ENCODE peak calls at places on chromosome 11, in seven cellular contexts. Q is stimulated activated CD4-positive, alpha-beta T cell treated with anti-CD3 and anti-CD28 coated beads, Interleukin-4, amount 100 ng/mL, for 48 hours; O is osteocyte; W is tibial artery; H is lung microvascular endothelial cell; Z is frontal cortex; P is HT-29. K is an unnamed sample.

GRCh38 chr11:63841554-63841953 is 2.6 kb downstream of the MARK2 start:
- DNase-seq in Q (no peak), Z (no peak), W (no peak), O (no peak), P (peak), H (peak), K (no peak)

GRCh38 chr11:21811572-21811971 is 381.3 kb upstream of the ANO5 start:
- DNase-seq in W (no peak), P (peak), Q (no peak), O (no peak), Z (no peak), H (no peak), K (no peak)

GRCh38 chr11:131246589-131247164 is 123.7 kb upstream of the NTM start:
- DNase-seq in Q (peak), H (no peak), Z (no peak), O (no peak), W (no peak), P (peak), K (no peak)

GRCh38 chr11:26827567-26828037 is 105.7 kb upstream of the SLC5A12 start:
- DNase-seq in Q (no peak), W (no peak), H (no peak), Z (no peak), P (no peak), O (no peak), K (no peak)

GRCh38 chr11:118715837-118716260 is 36.4 kb upstream of the TREH start:
- DNase-seq in Q (no peak), W (no peak), H (peak), P (no peak), O (no peak), Z (no peak), K (no peak)

GRCh38 chr11:73334244-73335203 is 26.4 kb downstream of the ARHGEF17 start:
- DNase-seq in Q (no peak), W (peak), P (peak), Z (peak), O (no peak), H (peak), K (no peak)

GRCh38 chr11:76193219-76193618 is 13.1 kb downstream of the WNT11 start:
- DNase-seq in Q (no peak), O (no peak), W (no peak), P (no peak), H (no peak), Z (no peak), K (no peak)

GRCh38 chr11:67691149-67691548 is 16.7 kb upstream of the ALDH3B2 start:
- DNase-seq in P (peak), Z (no peak), H (no peak), W (no peak), Q (no peak), O (no peak), K (no peak)

GRCh38 chr11:17634776-17635550 is 84.4 kb upstream of the MYOD1 start:
- DNase-seq in Q (no peak), H (no peak), Z (no peak), W (no peak), P (no peak), O (no peak), K (no peak)

GRCh38 chr11:112961146-112961668 is at the start of gene NCAM1:
- DNase-seq in H (peak), Z (peak), O (no peak), P (no peak), Q (no peak), W (no peak), K (peak)

GRCh38 chr11:132464939-132465338 is 1067.4 kb downstream of the OPCML start:
- DNase-seq in P (peak), W (no peak), Q (no peak), O (no peak), Z (no peak), H (no peak), K (no peak)

GRCh38 chr11:100756556-100756955 is 69.5 kb downstream of the ARHGAP42 start:
- DNase-seq in O (no peak), W (no peak), Z (no peak), Q (no peak), H (no peak), P (no peak), K (no peak)